ENCODE peak calls at places on chromosome X, in nine cellular contexts. O is mesendoderm, P is neuronal stem cell, Y is PC-3, N is IMR-90, A is H1, B is HCT116, K is fibroblast of lung, I is neural progenitor cell. T is an unnamed sample. For H3K4me1, the result is how much of the 10 kb centered on the place peaks cover.

GRCh38 chrX:71098302-71098701 is 2.7 kb downstream of the FOXO4 start:
- DNase-seq in O (peak), P (no peak), Y (peak), N (peak), A (no peak), B (peak), K (peak), I (no peak), T (peak)

GRCh38 chrX:149903889-149904748 is 23.1 kb downstream of the MAGEA8 start:
- DNase-seq in O (peak), P (no peak), Y (no peak), N (peak), A (no peak), B (no peak), K (peak), I (no peak), T (no peak)

GRCh38 chrX:74449937-74450330 is 28.6 kb downstream of the SLC16A2 start:
- DNase-seq in O (no peak), P (no peak), Y (peak), N (peak), A (no peak), B (no peak), K (no peak), I (no peak), T (no peak)

GRCh38 chrX:130296743-130297142 is 28.0 kb upstream of the ZNF280C start:
- DNase-seq in O (no peak), P (no peak), Y (peak), N (peak), A (no peak), B (no peak), K (peak), I (no peak), T (no peak)

GRCh38 chrX:151151668-151152267 is 24.6 kb upstream of the GPR50 start:
- DNase-seq in O (peak), P (peak), Y (peak), N (peak), A (peak), B (peak), K (peak), I (peak), T (peak)

GRCh38 chrX:53309837-53310236 is 28.5 kb upstream of the IQSEC2 start:
- DNase-seq in O (no peak), P (no peak), Y (no peak), N (no peak), A (no peak), B (no peak), K (no peak), I (no peak), T (no peak)

GRCh38 chrX:43677993-43678392 is 21.9 kb downstream of the MAOA start:
- DNase-seq in O (peak), P (no peak), Y (no peak), N (no peak), A (no peak), B (no peak), K (no peak), I (no peak), T (no peak)

GRCh38 chrX:48972214-48973164 is 845 bp upstream of the KCND1 start:
- DNase-seq in O (peak), P (no peak), Y (peak), N (peak), A (peak), B (peak), K (peak), I (peak), T (peak)

GRCh38 chrX:13110427-13111324 is 66.3 kb upstream of the FAM9C start:
- DNase-seq in O (peak), P (no peak), Y (peak), N (peak), A (no peak), B (peak), K (peak), I (no peak), T (no peak)

GRCh38 chrX:46803140-46803539 is 33.7 kb upstream of the RP2 start:
- DNase-seq in O (no peak), P (no peak), Y (peak), N (no peak), A (no peak), B (no peak), K (peak), I (no peak), T (peak)

GRCh38 chrX:132750312-132751042 is 208.0 kb downstream of the HS6ST2 start:
- DNase-seq in O (no peak), P (no peak), Y (no peak), N (no peak), A (no peak), B (no peak), K (no peak), I (no peak), T (no peak)

DNA sequence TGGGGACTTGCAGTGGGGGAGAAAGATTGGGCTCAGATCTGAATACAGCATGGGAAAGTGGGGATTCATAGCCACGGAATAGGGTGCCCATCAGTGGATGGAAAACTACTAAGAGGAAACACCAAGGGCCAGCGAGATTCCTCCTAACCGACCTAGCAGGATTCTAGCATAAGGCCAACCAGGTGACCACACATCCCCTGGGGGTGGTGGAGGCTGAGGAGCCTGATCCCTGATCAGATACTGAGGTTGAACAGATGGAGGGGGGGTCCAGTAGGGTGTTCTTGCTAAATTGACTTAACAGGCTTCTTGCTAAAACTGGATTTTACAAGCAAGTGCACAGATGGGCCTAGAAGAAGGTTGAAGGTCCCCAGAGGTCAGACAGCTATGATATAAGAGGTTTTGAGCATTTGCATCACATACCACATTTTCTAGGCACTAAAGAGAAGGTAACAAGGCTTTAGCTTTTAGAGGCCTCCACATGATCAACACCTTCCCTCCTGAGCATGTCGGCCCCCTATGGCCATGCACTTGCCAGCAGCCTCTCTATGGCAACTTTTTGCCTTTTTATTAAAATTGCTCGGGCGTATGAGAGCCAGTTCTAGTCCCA is 69.1 kb upstream of the PUDP start:
- DNase-seq in O (no peak), P (no peak), Y (no peak), N (no peak), A (no peak), B (no peak), K (no peak), I (no peak), T (no peak)
- H3K4me1 ChIP-seq in O (under half), P (under half), Y (under half), N (under half), A (under half), B (under half), K (under half), I (under half), T (under half)

DNA sequence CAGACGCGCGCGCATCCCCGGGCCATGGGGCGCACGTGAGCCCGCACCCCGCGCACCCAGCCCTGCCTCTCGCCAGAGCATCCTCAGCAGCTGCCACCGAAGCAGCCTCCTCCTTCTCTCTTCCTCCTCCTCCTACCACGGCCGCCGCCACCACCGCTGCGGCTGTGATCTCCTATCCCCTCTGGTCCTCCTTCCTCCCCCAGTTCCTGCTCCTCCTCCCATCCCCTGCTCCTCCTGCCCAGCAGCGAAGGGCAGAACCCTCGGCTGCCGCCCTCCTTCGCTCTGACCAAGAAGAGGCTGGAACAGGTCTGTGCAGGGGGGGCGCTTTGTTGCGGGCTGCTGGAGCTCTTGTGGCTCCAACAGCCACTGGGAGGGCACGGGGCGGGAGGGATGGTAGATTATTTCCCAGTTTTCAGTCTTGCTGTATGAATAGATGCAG is 148.7 kb upstream of the CHRDL1 start:
- DNase-seq in O (peak), P (peak), Y (no peak), N (no peak), A (peak), B (no peak), K (no peak), I (peak), T (peak)
- H3K9ac ChIP-seq in O (no peak), P (peak), Y (no peak), N (no peak), A (peak), B (no peak), K (no peak), I (no peak), T (no peak)

DNA sequence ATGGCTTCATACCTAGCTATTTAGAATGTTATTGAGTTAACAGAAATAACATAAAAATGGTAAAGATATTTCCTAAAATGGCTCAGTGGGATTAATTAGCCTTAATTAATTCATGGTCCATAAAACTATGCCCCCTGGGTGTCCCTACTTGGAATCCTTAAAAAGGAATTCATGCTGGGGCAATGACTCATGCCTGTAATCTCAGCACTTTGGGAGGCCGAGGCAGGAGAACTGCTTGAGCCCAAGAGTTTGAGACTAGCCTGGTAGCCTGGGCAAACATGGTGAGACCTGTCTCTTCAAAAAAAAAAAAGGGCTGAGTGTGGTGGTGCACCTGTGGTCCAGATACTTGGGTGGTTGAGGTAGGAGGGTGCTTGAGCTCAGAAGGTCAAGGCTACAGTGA is 83.6 kb upstream of the GPR34 start:
- DNase-seq in O (peak), P (no peak), Y (no peak), N (no peak), A (no peak), B (no peak), K (no peak), I (no peak), T (peak)
- H3K27ac ChIP-seq in O (no peak), P (no peak), Y (no peak), N (no peak), A (no peak), B (no peak), K (no peak), I (no peak), T (no peak)

GRCh38 chrX:118498755-118499154 is 3.1 kb downstream of the DOCK11 start:
- DNase-seq in O (no peak), P (no peak), Y (no peak), N (no peak), A (no peak), B (no peak), K (no peak), I (no peak), T (no peak)

GRCh38 chrX:118495958-118496762 is 545 bp downstream of the DOCK11 start:
- DNase-seq in O (peak), P (no peak), Y (peak), N (no peak), A (peak), B (no peak), K (peak), I (peak), T (peak)

GRCh38 chrX:118496763-118497079 is 1.1 kb downstream of the DOCK11 start:
- DNase-seq in O (no peak), P (no peak), Y (no peak), N (no peak), A (no peak), B (no peak), K (no peak), I (peak), T (peak)

GRCh38 chrX:118498351-118498750 is 2.7 kb downstream of the DOCK11 start:
- DNase-seq in O (no peak), P (no peak), Y (no peak), N (no peak), A (no peak), B (no peak), K (no peak), I (no peak), T (no peak)

DNA sequence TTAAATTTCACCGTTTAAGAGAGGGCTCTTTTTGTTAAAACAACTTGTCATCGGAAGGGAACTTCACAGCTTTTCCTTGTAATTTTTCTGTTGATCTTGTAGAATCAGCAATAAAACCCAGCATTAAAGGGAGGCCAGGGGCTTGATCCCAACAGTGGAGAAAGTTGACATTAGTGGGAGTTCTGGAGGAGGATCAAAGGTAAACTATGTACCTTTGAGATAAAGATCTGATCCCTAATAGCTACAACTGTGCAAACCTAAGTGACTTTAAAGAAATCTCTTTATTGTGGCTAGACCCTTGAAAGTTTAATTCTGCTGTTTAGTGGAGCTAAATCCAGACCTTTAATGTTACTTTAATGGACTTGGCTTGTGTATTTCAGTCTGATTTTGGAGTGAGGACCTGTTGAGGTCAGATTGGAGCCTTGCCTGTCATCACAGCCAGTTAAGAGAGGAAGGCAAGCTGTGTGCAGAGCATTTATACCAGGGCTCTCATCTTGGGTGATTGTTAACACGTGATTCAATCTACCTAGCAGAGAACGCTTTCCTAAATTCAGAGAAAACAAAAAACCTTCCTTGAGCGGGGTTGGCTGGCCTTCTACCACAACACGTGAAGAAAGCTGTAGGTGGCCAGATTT is 1.7 kb downstream of the DOCK11 start:
- DNase-seq in O (no peak), P (no peak), Y (no peak), N (no peak), A (no peak), B (no peak), K (no peak), I (no peak), T (no peak)
- H3K4me1 ChIP-seq in O (under half), P (under half), Y (under half), N (under half), A (under half), B (under half), K (under half), I (under half), T (under half)